ENCODE peak calls at places on chromosomes 2 and 18, in six cellular contexts. Y is B cell, E is NCI-H2081, S is AML-193, X is heart left ventricle, P is nephron progenitor cell. Z is an unnamed sample.

GRCh38 chr2:70084973-70085710 is 2.1 kb upstream of the PCBP1 start:
- DNase-seq in E (peak), Y (peak), P (no peak), S (no peak), X (no peak), Z (peak)

GRCh38 chr2:176107731-176108181 is 676 bp downstream of the HOXD11 start:
- DNase-seq in S (no peak), X (no peak), P (no peak), E (peak), Y (no peak), Z (peak)

GRCh38 chr2:3349211-3349693 is 28.4 kb downstream of the EIPR1 start:
- DNase-seq in P (no peak), E (no peak), S (no peak), Y (no peak), X (no peak), Z (no peak)

GRCh38 chr2:42385225-42385624 is 24.2 kb upstream of the COX7A2L start:
- DNase-seq in X (no peak), E (peak), S (no peak), P (peak), Y (no peak), Z (no peak)

GRCh38 chr2:36456227-36456788 is 100.7 kb downstream of the CRIM1 start:
- DNase-seq in Y (no peak), S (no peak), E (no peak), X (peak), P (no peak), Z (no peak)

GRCh38 chr2:157345647-157346389 is 20.2 kb upstream of the ERMN start:
- DNase-seq in X (no peak), E (no peak), Y (no peak), P (no peak), S (no peak), Z (no peak)

GRCh38 chr2:235098273-235098672 is 146.5 kb downstream of the SH3BP4 start:
- DNase-seq in Y (no peak), S (no peak), E (peak), X (no peak), P (no peak), Z (peak)

GRCh38 chr2:74441111-74441689 is 537 bp downstream of the RTKN start:
- DNase-seq in X (no peak), E (peak), P (peak), S (no peak), Y (no peak), Z (no peak)

GRCh38 chr2:27281855-27282559 is at the start of gene TRIM54:
- DNase-seq in X (peak), P (no peak), Y (no peak), E (no peak), S (no peak), Z (no peak)

GRCh38 chr2:128269358-128270305 is 49.0 kb downstream of the HS6ST1 start:
- DNase-seq in Y (no peak), X (no peak), S (no peak), P (no peak), E (no peak), Z (no peak)

GRCh38 chr2:143473206-143473605 is 344.0 kb downstream of the ARHGAP15 start:
- DNase-seq in Y (no peak), E (no peak), P (no peak), S (no peak), X (no peak), Z (no peak)

GRCh38 chr2:214774108-214774507 is 35.4 kb downstream of the BARD1 start:
- DNase-seq in P (no peak), S (no peak), E (no peak), X (no peak), Y (no peak), Z (no peak)

GRCh38 chr2:236720974-236721600 is 151.5 kb downstream of the ACKR3 start:
- DNase-seq in X (no peak), Y (no peak), E (no peak), P (no peak), S (no peak), Z (no peak)

GRCh38 chr18:35497006-35497333 is 790 bp downstream of the INO80C start:
- DNase-seq in P (no peak), Y (no peak), S (peak), X (no peak), E (peak), Z (peak)

GRCh38 chr2:182187130-182187529 is 201.5 kb downstream of the PPP1R1C start:
- DNase-seq in X (no peak), Y (no peak), P (no peak), E (no peak), S (no peak), Z (no peak)

GRCh38 chr2:16546128-16546754 is 119.4 kb downstream of the CYRIA start:
- DNase-seq in E (no peak), Y (no peak), S (peak), P (peak), X (no peak), Z (no peak)

GRCh38 chr2:20067992-20068727 is 16.7 kb upstream of the LAPTM4A start:
- DNase-seq in E (no peak), X (no peak), S (no peak), Y (no peak), P (no peak), Z (no peak)

Z was measured in NCI-H774.